ENCODE peak calls at places on chromosomes 13 and 19, in five cellular contexts. Z, S, U, B and R are unnamed samples.

GRCh38 chr13:37868691-37869505 is 674 bp downstream of the TRPC4 start:
- DNase-seq in B (no peak), S (no peak), Z (no peak), U (no peak), R (no peak)

GRCh38 chr19:35851213-35852028 is 883 bp downstream of the NPHS1 start:
- DNase-seq in B (no peak), S (peak), U (no peak), Z (no peak), R (no peak)

GRCh38 chr19:41521860-41522555 is 54.0 kb upstream of the CEACAM21 start:
- DNase-seq in Z (no peak), U (no peak), S (no peak), B (no peak), R (no peak)

GRCh38 chr13:44155422-44156293 is 218.0 kb upstream of the SERP2 start:
- DNase-seq in S (peak), U (peak), B (peak), Z (peak), R (peak)

GRCh38 chr19:41993612-41994483 is at the start of gene ATP1A3:
- DNase-seq in U (peak), Z (peak), B (no peak), S (peak), R (no peak)

GRCh38 chr19:40689339-40690049 is 957 bp downstream of the NUMBL start:
- DNase-seq in U (peak), B (no peak), Z (no peak), S (no peak), R (no peak)

GRCh38 chr13:23776698-23777570 is 112.3 kb downstream of the MIPEP start:
- DNase-seq in Z (no peak), B (no peak), S (no peak), U (no peak), R (no peak)

GRCh38 chr19:49355890-49356289 is 6.3 kb downstream of the TEAD2 start:
- DNase-seq in Z (no peak), U (peak), B (no peak), S (no peak), R (no peak)

GRCh38 chr13:77907653-77908341 is 10.8 kb downstream of the EDNRB start:
- DNase-seq in U (peak), Z (no peak), B (no peak), S (no peak), R (no peak)

GRCh38 chr19:39845621-39846175 is 481 bp downstream of the FBL start:
- DNase-seq in U (no peak), S (no peak), Z (no peak), B (no peak), R (no peak)

GRCh38 chr13:92622905-92623304 is 603.7 kb upstream of the GPC6 start:
- DNase-seq in S (no peak), U (no peak), Z (no peak), B (no peak), R (no peak)

GRCh38 chr13:50227356-50227755 is 212.1 kb downstream of the KCNRG start:
- DNase-seq in Z (no peak), B (no peak), U (no peak), S (no peak), R (no peak)

GRCh38 chr13:51148952-51149573 is 38.0 kb upstream of the C13orf42 start:
- DNase-seq in U (peak), Z (peak), B (peak), S (peak), R (no peak)

GRCh38 chr19:41578886-41579285 is 2.9 kb downstream of the CEACAM21 start:
- DNase-seq in B (no peak), Z (no peak), S (no peak), U (no peak), R (no peak)

GRCh38 chr13:113592571-113592970 is 8.0 kb downstream of the TFDP1 start:
- DNase-seq in U (no peak), S (no peak), B (no peak), Z (peak), R (no peak)

GRCh38 chr19:5719961-5720790 is at the start of the genes CATSPERD and LONP1:
- DNase-seq in Z (peak), B (peak), S (peak), U (peak), R (peak)
- H3K4me3 ChIP-seq in Z (peak), B (peak), S (peak), U (peak), R (peak)

GRCh38 chr19:2421581-2422306 is 5.6 kb downstream of the TIMM13 start:
- DNase-seq in S (no peak), B (no peak), Z (no peak), U (no peak), R (no peak)
- TF ChIP-seq CTCF in S (no peak), B (no peak), Z (no peak), U (no peak), R (no peak)

GRCh38 chr19:38003427-38004099 is 96.6 kb downstream of the SIPA1L3 start:
- DNase-seq in Z (peak), U (peak), B (peak), S (peak), R (peak)

GRCh38 chr19:38005224-38005614 is 98.2 kb downstream of the SIPA1L3 start:
- DNase-seq in S (no peak), B (no peak), Z (no peak), U (no peak), R (no peak)

GRCh38 chr19:38004100-38004504 is 97.1 kb downstream of the SIPA1L3 start:
- DNase-seq in B (no peak), U (no peak), Z (no peak), S (no peak), R (no peak)

GRCh38 chr19:38006361-38007045 is 99.5 kb downstream of the SIPA1L3 start:
- DNase-seq in U (no peak), S (no peak), Z (no peak), B (no peak), R (no peak)

GRCh38 chr19:38004505-38005223 is 97.7 kb downstream of the SIPA1L3 start:
- DNase-seq in U (peak), S (peak), B (peak), Z (peak), R (peak)
- TF ChIP-seq POLR2A in U (peak), S (no peak), B (peak), Z (peak), R (no peak)

DNA sequence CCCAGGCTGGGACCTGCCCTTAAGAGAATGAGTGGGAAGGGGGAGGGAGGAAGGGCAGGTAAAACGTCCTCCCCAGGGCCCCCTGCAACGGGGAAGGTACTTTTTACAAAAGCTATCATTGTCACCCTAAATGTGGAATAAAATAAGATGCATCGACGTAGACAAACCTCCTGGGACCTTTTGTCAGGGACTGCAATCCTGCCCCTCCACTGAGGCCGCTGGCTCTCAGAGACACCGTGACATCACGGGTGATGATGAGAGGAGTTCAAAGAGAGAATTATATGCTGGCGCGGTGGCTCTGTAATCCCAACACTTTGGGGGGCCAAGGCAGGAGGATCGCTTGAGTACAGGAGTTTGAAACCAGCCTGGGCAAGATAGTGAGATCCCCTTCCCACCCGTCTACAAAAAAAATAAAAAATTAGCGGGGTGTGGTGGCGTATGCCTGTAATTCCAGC is 1.8 kb upstream of the MYBPC2 start:
- DNase-seq in B (no peak), S (no peak), Z (no peak), U (no peak), R (no peak)
- H3K4me3 ChIP-seq in B (peak), S (no peak), Z (no peak), U (peak), R (no peak)